ENCODE peak calls at places on chromosomes 6 and 20, in nine cellular contexts. F, R, Y, D, T, A, B, V and C are unnamed samples.

GRCh38 chr6:4672772-4673171 is 103.4 kb upstream of the CDYL start:
- DNase-seq in D (no peak), V (no peak), B (no peak), F (no peak), R (no peak), A (no peak), Y (peak; percentile 80), T (peak; percentile 16), C (no peak)

GRCh38 chr6:90285611-90286381 is 10.8 kb downstream of the BACH2 start:
- DNase-seq in Y (peak; percentile 79), V (peak; percentile 24), R (peak; percentile 89), T (peak; percentile 38), D (peak; percentile 86), F (peak; percentile 91), B (peak; percentile 12), A (peak; percentile 41), C (peak; percentile 92)

GRCh38 chr6:105606871-105607421 is 204.1 kb upstream of the PREP start:
- DNase-seq in A (no peak), F (no peak), B (no peak), V (no peak), R (no peak), T (no peak), D (no peak), Y (no peak), C (no peak)

GRCh38 chr6:1404066-1404712 is 14.8 kb downstream of the FOXF2 start:
- DNase-seq in T (no peak), F (no peak), D (peak; percentile 53), V (no peak), R (no peak), Y (no peak), B (no peak), A (no peak), C (no peak)

GRCh38 chr20:25248501-25249172 is 752 bp downstream of the PYGB start:
- DNase-seq in R (peak; percentile 76), Y (peak; percentile 58), T (no peak), B (peak; percentile 65), A (peak; percentile 64), V (no peak), D (peak; percentile 74), F (peak; percentile 43), C (peak; percentile 34)

GRCh38 chr6:141248056-141248799 is 884.5 kb upstream of the GJE1 start:
- DNase-seq in A (peak; percentile 13), Y (peak; percentile 20), D (no peak), T (no peak), F (no peak), V (no peak), R (no peak), B (no peak), C (peak; percentile 35)

GRCh38 chr20:16014436-16014835 is 558.8 kb downstream of the KIF16B start:
- DNase-seq in T (no peak), B (no peak), F (no peak), Y (no peak), D (no peak), A (no peak), V (no peak), R (no peak), C (no peak)

GRCh38 chr20:10277616-10278015 is 59.0 kb downstream of the SNAP25 start:
- DNase-seq in Y (no peak), D (no peak), R (no peak), B (no peak), A (no peak), V (no peak), T (no peak), F (no peak), C (no peak)

GRCh38 chr20:12217382-12217781 is 299.7 kb downstream of the BTBD3 start:
- DNase-seq in Y (no peak), F (no peak), R (no peak), T (no peak), D (no peak), B (no peak), A (no peak), V (no peak), C (no peak)

GRCh38 chr6:110216140-110216539 is 35.9 kb downstream of the CDC40 start:
- DNase-seq in A (no peak), R (no peak), Y (no peak), V (no peak), B (no peak), D (no peak), F (no peak), T (no peak), C (no peak)

GRCh38 chr6:110221738-110222137 is 41.5 kb downstream of the CDC40 start:
- DNase-seq in D (no peak), R (no peak), T (no peak), F (no peak), Y (peak; percentile 72), B (no peak), V (no peak), A (no peak), C (no peak)

GRCh38 chr6:110214338-110214737 is 34.1 kb downstream of the CDC40 start:
- DNase-seq in F (no peak), A (no peak), T (no peak), V (no peak), R (no peak), Y (no peak), D (no peak), B (no peak), C (no peak)

GRCh38 chr6:110217255-110217654 is 37.0 kb downstream of the CDC40 start:
- DNase-seq in T (no peak), D (no peak), Y (peak; percentile 44), A (no peak), R (peak; percentile 46), F (no peak), B (no peak), V (no peak), C (no peak)
- TF ChIP-seq CTCF in T (no peak), D (no peak), Y (peak; percentile 16), A (no peak), R (no peak), F (no peak), B (no peak), V (no peak), C (no peak)

GRCh38 chr6:88165877-88166492 is at the start of gene CNR1:
- DNase-seq in V (no peak), B (peak; percentile 74), A (peak; percentile 77), R (peak; percentile 84), T (peak; percentile 0), D (peak; percentile 89), Y (peak; percentile 11), F (peak; percentile 44), C (peak; percentile 75)
- TF ChIP-seq CTCF in V (no peak), B (peak; percentile 60), A (no peak), R (no peak), T (no peak), D (no peak), Y (no peak), F (no peak), C (peak; percentile 22)

GRCh38 chr6:41294463-41294862 is 8.0 kb upstream of the TREM1 start:
- DNase-seq in B (no peak), F (no peak), R (no peak), D (no peak), T (no peak), Y (no peak), A (no peak), V (no peak), C (no peak)

GRCh38 chr6:41302638-41303037 is 16.2 kb upstream of the TREM1 start:
- DNase-seq in F (no peak), T (no peak), A (no peak), R (no peak), V (no peak), D (no peak), B (no peak), Y (no peak), C (peak; percentile 51)

GRCh38 chr6:41298785-41299498 is 12.5 kb upstream of the TREM1 start:
- DNase-seq in A (no peak), Y (no peak), B (no peak), D (no peak), R (no peak), F (no peak), V (no peak), T (no peak), C (peak; percentile 48)
- TF ChIP-seq CTCF in A (no peak), Y (no peak), B (no peak), D (no peak), R (no peak), F (no peak), V (no peak), T (no peak), C (no peak)

DNA sequence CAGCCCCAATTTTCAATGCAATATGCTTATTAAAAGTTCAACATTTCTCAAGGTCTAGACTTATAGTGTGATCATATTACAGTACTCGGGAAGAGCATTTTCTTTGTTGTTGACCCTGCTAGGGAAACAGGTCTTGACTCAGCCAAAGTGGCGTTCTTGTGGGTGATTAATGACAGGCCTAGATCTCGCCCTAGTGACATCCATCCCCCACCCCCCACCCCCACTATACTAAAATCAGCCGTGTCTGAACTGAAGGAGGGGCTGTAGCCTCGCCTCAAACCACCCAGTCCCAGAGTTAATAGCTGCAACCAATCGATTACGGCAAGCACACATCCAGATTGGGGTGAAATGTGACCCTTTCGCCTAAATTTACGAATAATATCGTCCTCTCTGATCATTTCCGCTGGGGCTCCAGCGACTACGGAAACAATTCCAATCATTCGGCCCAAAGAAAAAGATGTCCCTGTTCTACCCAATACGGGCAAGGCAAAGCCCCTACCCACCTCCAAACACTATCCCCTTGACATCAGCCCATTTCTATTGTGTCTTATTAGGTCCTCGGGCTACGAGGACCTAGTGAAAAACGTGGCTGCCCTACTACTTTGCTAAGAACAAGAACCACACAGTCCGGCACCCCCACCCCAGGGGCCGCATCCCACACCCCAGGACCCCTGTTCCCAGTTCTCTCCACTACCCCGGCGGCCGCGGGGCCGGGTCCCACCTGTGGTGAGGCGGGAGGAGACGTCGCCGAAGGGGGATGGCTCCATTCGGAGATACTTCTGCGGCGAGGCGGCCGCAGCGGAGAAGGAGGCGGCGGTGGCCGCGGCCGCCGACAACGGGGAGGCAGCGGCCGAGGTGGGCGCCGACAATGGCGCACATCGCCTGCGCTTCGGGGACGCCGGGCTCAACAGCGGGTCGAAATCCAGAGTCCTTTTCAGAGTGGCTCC is 1.0 kb downstream of the AKIRIN2 start:
- DNase-seq in Y (peak; percentile 79), F (peak; percentile 77), T (peak; percentile 67), D (no peak), V (peak; percentile 23), R (peak; percentile 68), A (peak; percentile 69), B (peak; percentile 63), C (peak; percentile 85)
- TF ChIP-seq CTCF in Y (peak; percentile 14), F (no peak), T (peak; percentile 1), D (no peak), V (peak; percentile 0), R (no peak), A (no peak), B (no peak), C (peak; percentile 16)

GRCh38 chr20:58864346-58864745 is 11.8 kb downstream of the GNAS start:
- DNase-seq in V (no peak), T (no peak), F (no peak), D (no peak), R (no peak), B (peak; percentile 49), Y (no peak), A (no peak), C (peak; percentile 41)
- TF ChIP-seq CTCF in V (peak; percentile 34), T (no peak), F (no peak), D (no peak), R (peak; percentile 52), B (peak; percentile 48), Y (no peak), A (no peak), C (peak; percentile 38)